ENCODE peak calls at places on chromosomes 7 and 10, in eight cellular contexts. One of them, this sample, is unnamed.

GRCh38 chr7:12757443-12757842 is 70.0 kb downstream of the ARL4A start:
- DNase-seq in IMR-90: peak; percentile 91
- DNase-seq in tibial artery: no peak
- DNase-seq in astrocyte of the spinal cord: peak; percentile 86
- DNase-seq in psoas muscle: no peak
- DNase-seq in mammary epithelial cell: peak; percentile 32
- DNase-seq in body of pancreas: no peak
- DNase-seq in uterus: no peak
- DNase-seq in this sample: peak; percentile 95

GRCh38 chr10:83083866-83084265 is 1055.4 kb upstream of the GHITM start:
- DNase-seq in mammary epithelial cell: no peak
- DNase-seq in tibial artery: no peak
- DNase-seq in psoas muscle: no peak
- DNase-seq in IMR-90: no peak
- DNase-seq in body of pancreas: no peak
- DNase-seq in uterus: no peak
- DNase-seq in astrocyte of the spinal cord: no peak
- DNase-seq in this sample: no peak

GRCh38 chr7:116316838-116317612 is 106.7 kb downstream of the TES start:
- DNase-seq in IMR-90: peak; percentile 99
- DNase-seq in body of pancreas: peak; percentile 83
- DNase-seq in psoas muscle: no peak
- DNase-seq in astrocyte of the spinal cord: peak; percentile 98
- DNase-seq in tibial artery: peak; percentile 84
- DNase-seq in mammary epithelial cell: peak; percentile 100
- DNase-seq in uterus: peak; percentile 43
- DNase-seq in this sample: peak; percentile 99

GRCh38 chr7:133076142-133076541 is 5.7 kb downstream of the CHCHD3 start:
- DNase-seq in astrocyte of the spinal cord: no peak
- DNase-seq in uterus: no peak
- DNase-seq in IMR-90: no peak
- DNase-seq in body of pancreas: no peak
- DNase-seq in tibial artery: no peak
- DNase-seq in mammary epithelial cell: no peak
- DNase-seq in psoas muscle: no peak
- DNase-seq in this sample: no peak

GRCh38 chr10:11701451-11702095 is 40.6 kb upstream of the ECHDC3 start:
- DNase-seq in psoas muscle: no peak
- DNase-seq in astrocyte of the spinal cord: no peak
- DNase-seq in body of pancreas: no peak
- DNase-seq in IMR-90: no peak
- DNase-seq in uterus: no peak
- DNase-seq in tibial artery: no peak
- DNase-seq in mammary epithelial cell: no peak
- DNase-seq in this sample: no peak

GRCh38 chr10:5948999-5949759 is 28.2 kb downstream of the IL15RA start:
- DNase-seq in tibial artery: no peak
- DNase-seq in uterus: peak; percentile 75
- DNase-seq in IMR-90: peak; percentile 71
- DNase-seq in body of pancreas: peak; percentile 58
- DNase-seq in mammary epithelial cell: peak; percentile 55
- DNase-seq in astrocyte of the spinal cord: peak; percentile 64
- DNase-seq in psoas muscle: peak; percentile 69
- DNase-seq in this sample: peak; percentile 73

GRCh38 chr10:92886334-92886961 is 38.1 kb downstream of the EXOC6 start:
- DNase-seq in tibial artery: no peak
- DNase-seq in IMR-90: peak; percentile 58
- DNase-seq in body of pancreas: no peak
- DNase-seq in psoas muscle: no peak
- DNase-seq in uterus: no peak
- DNase-seq in mammary epithelial cell: peak; percentile 37
- DNase-seq in astrocyte of the spinal cord: peak; percentile 7
- DNase-seq in this sample: no peak

GRCh38 chr10:36126076-36126475 is 484.0 kb upstream of the FZD8 start:
- DNase-seq in psoas muscle: no peak
- DNase-seq in IMR-90: no peak
- DNase-seq in uterus: no peak
- DNase-seq in body of pancreas: no peak
- DNase-seq in tibial artery: no peak
- DNase-seq in astrocyte of the spinal cord: no peak
- DNase-seq in mammary epithelial cell: peak; percentile 55
- DNase-seq in this sample: no peak

GRCh38 chr7:73437699-73438416 is 4.3 kb downstream of the FZD9 start:
- DNase-seq in body of pancreas: no peak
- DNase-seq in mammary epithelial cell: no peak
- DNase-seq in IMR-90: no peak
- DNase-seq in uterus: no peak
- DNase-seq in psoas muscle: no peak
- DNase-seq in tibial artery: no peak
- DNase-seq in astrocyte of the spinal cord: no peak
- DNase-seq in this sample: no peak

GRCh38 chr7:150949564-150949963 is 28.6 kb downstream of the KCNH2 start:
- DNase-seq in uterus: no peak
- DNase-seq in tibial artery: peak; percentile 40
- DNase-seq in IMR-90: no peak
- DNase-seq in mammary epithelial cell: no peak
- DNase-seq in astrocyte of the spinal cord: peak; percentile 40
- DNase-seq in body of pancreas: no peak
- DNase-seq in psoas muscle: peak; percentile 10
- DNase-seq in this sample: no peak

GRCh38 chr10:24873281-24873683 is 79.1 kb downstream of the PRTFDC1 start:
- DNase-seq in IMR-90: peak; percentile 95
- DNase-seq in psoas muscle: no peak
- DNase-seq in mammary epithelial cell: peak; percentile 84
- DNase-seq in body of pancreas: no peak
- DNase-seq in astrocyte of the spinal cord: peak; percentile 92
- DNase-seq in tibial artery: no peak
- DNase-seq in uterus: no peak
- DNase-seq in this sample: peak; percentile 99

GRCh38 chr7:28984631-28985030 is 26.5 kb upstream of the TRIL start:
- DNase-seq in uterus: peak; percentile 57
- DNase-seq in mammary epithelial cell: peak; percentile 56
- DNase-seq in body of pancreas: no peak
- DNase-seq in psoas muscle: peak; percentile 61
- DNase-seq in IMR-90: peak; percentile 85
- DNase-seq in astrocyte of the spinal cord: peak; percentile 91
- DNase-seq in tibial artery: no peak
- DNase-seq in this sample: peak; percentile 93

GRCh38 chr10:103192089-103192450 is 1.0 kb downstream of the NT5C2 start:
- DNase-seq in astrocyte of the spinal cord: no peak
- DNase-seq in body of pancreas: no peak
- DNase-seq in psoas muscle: no peak
- DNase-seq in tibial artery: peak; percentile 66
- DNase-seq in IMR-90: no peak
- DNase-seq in mammary epithelial cell: peak; percentile 23
- DNase-seq in uterus: no peak
- DNase-seq in this sample: no peak
- H3K4me3 ChIP-seq in astrocyte of the spinal cord: peak overlapping the region; percentile 65
- H3K4me3 ChIP-seq in body of pancreas: peak overlapping the region; percentile 95
- H3K4me3 ChIP-seq in psoas muscle: peak overlapping the region; percentile 89
- H3K4me3 ChIP-seq in tibial artery: peak overlapping the region; percentile 84
- H3K4me3 ChIP-seq in IMR-90: peak overlapping the region; percentile 92
- H3K4me3 ChIP-seq in mammary epithelial cell: peak overlapping the region; percentile 84
- H3K4me3 ChIP-seq in uterus: peak overlapping the region; percentile 95
- H3K4me3 ChIP-seq in this sample: peak overlapping the region; percentile 84

DNA sequence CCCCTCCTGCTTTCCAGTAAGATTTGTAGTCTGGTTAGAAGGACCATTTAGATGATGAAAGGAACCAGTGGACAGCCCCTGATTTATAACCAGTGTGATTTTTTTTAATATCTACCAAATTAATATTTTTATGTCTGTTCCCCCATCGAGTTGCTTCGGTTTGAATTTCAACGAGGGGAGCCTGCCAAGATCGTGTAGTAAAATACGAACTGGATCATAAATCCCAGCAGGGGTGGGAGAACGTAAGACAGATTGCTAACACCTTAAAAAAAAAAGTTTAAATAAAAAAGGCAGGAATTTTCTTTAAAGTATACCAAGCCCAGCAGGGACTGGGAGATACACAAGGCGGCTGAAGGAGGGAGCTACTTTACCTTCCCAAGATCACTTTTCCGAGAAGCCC is 270.7 kb upstream of the NFE2L3 start:
- DNase-seq in uterus: no peak
- DNase-seq in mammary epithelial cell: no peak
- DNase-seq in astrocyte of the spinal cord: no peak
- DNase-seq in body of pancreas: no peak
- DNase-seq in tibial artery: no peak
- DNase-seq in psoas muscle: no peak
- DNase-seq in IMR-90: no peak
- DNase-seq in this sample: no peak
- TF ChIP-seq CTCF in uterus: no peak
- TF ChIP-seq CTCF in mammary epithelial cell: no peak
- TF ChIP-seq CTCF in astrocyte of the spinal cord: no peak
- TF ChIP-seq CTCF in body of pancreas: no peak
- TF ChIP-seq CTCF in tibial artery: no peak
- TF ChIP-seq CTCF in psoas muscle: no peak
- TF ChIP-seq CTCF in IMR-90: no peak
- TF ChIP-seq CTCF in this sample: no peak

GRCh38 chr10:8035641-8036520 is 18.6 kb upstream of the GATA3 start:
- DNase-seq in mammary epithelial cell: no peak
- DNase-seq in tibial artery: no peak
- DNase-seq in astrocyte of the spinal cord: no peak
- DNase-seq in body of pancreas: no peak
- DNase-seq in psoas muscle: no peak
- DNase-seq in IMR-90: no peak
- DNase-seq in uterus: no peak
- DNase-seq in this sample: no peak

GRCh38 chr10:8037199-8037801 is 17.2 kb upstream of the GATA3 start:
- DNase-seq in body of pancreas: no peak
- DNase-seq in tibial artery: no peak
- DNase-seq in psoas muscle: no peak
- DNase-seq in uterus: no peak
- DNase-seq in astrocyte of the spinal cord: no peak
- DNase-seq in IMR-90: no peak
- DNase-seq in mammary epithelial cell: no peak
- DNase-seq in this sample: no peak

GRCh38 chr10:8036521-8037198 is 17.8 kb upstream of the GATA3 start:
- DNase-seq in IMR-90: no peak
- DNase-seq in uterus: no peak
- DNase-seq in tibial artery: no peak
- DNase-seq in astrocyte of the spinal cord: no peak
- DNase-seq in psoas muscle: no peak
- DNase-seq in mammary epithelial cell: no peak
- DNase-seq in body of pancreas: no peak
- DNase-seq in this sample: no peak

GRCh38 chr10:8033812-8034665 is 20.4 kb upstream of the GATA3 start:
- DNase-seq in body of pancreas: no peak
- DNase-seq in IMR-90: no peak
- DNase-seq in uterus: no peak
- DNase-seq in psoas muscle: peak; percentile 52
- DNase-seq in astrocyte of the spinal cord: no peak
- DNase-seq in mammary epithelial cell: no peak
- DNase-seq in tibial artery: peak; percentile 51
- DNase-seq in this sample: no peak

DNA sequence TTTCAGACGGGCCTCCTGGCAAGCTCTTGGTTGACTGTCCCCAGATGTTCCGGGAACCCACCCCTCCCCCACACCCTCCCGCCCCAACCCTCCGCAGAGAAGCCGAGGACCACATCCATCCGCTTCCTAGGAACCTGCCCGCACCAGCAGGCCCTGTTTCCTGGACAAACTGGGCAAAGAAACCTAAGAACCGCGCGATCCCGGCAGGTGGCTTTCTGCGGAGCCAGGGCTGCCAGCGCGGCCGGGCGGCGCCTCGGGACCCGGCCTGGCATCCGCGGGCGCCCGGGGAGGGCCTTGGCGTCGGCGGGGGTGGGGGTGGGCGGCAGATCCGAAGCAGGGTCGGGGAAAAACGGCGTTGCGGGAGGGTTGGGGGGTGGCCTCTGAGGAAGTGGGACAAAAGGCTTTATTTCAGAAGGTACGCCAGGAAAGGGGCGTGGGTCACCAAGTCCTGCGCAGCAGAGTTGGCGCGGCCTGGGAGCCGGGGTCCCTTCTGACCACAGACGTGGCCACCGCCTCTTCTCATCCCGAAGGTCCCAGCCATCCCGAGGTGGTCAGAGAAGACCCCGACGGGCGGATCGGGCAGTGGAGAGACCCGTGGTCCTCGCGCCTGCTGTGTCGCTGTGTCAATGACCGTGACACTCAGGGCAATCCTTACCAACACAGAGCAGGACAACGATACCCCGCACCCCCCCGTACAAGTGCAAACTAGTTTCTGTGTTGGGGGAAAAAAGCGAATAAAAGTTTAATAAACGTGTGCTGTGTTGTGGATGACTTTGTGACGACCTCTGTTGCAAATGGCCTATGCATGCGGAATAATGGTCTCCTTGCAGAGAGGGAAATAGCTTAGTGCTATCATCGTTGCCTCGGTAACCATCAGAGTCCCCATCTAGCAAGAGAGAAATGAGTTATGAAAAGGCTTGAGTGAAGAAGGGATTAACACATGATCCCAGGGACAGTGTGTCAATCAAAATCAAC is 19.5 kb upstream of the GATA3 start:
- DNase-seq in body of pancreas: no peak
- DNase-seq in uterus: no peak
- DNase-seq in astrocyte of the spinal cord: no peak
- DNase-seq in tibial artery: no peak
- DNase-seq in IMR-90: no peak
- DNase-seq in psoas muscle: peak; percentile 45
- DNase-seq in mammary epithelial cell: no peak
- DNase-seq in this sample: no peak
- H3K4me3 ChIP-seq in body of pancreas: no peak overlapping the region
- H3K4me3 ChIP-seq in uterus: no peak overlapping the region
- H3K4me3 ChIP-seq in astrocyte of the spinal cord: no peak overlapping the region
- H3K4me3 ChIP-seq in tibial artery: peak overlapping the region; percentile 15
- H3K4me3 ChIP-seq in IMR-90: no peak overlapping the region
- H3K4me3 ChIP-seq in psoas muscle: peak overlapping the region; percentile 43
- H3K4me3 ChIP-seq in mammary epithelial cell: peak overlapping the region; percentile 11
- H3K4me3 ChIP-seq in this sample: no peak overlapping the region

GRCh38 chr7:113154128-113154527 is 35.8 kb upstream of the SMIM30 start:
- DNase-seq in astrocyte of the spinal cord: no peak
- DNase-seq in tibial artery: no peak
- DNase-seq in IMR-90: no peak
- DNase-seq in body of pancreas: no peak
- DNase-seq in psoas muscle: no peak
- DNase-seq in uterus: no peak
- DNase-seq in mammary epithelial cell: no peak
- DNase-seq in this sample: no peak

GRCh38 chr7:113161050-113161449 is 42.7 kb upstream of the SMIM30 start:
- DNase-seq in astrocyte of the spinal cord: no peak
- DNase-seq in IMR-90: no peak
- DNase-seq in uterus: no peak
- DNase-seq in psoas muscle: no peak
- DNase-seq in tibial artery: no peak
- DNase-seq in mammary epithelial cell: no peak
- DNase-seq in body of pancreas: no peak
- DNase-seq in this sample: no peak

DNA sequence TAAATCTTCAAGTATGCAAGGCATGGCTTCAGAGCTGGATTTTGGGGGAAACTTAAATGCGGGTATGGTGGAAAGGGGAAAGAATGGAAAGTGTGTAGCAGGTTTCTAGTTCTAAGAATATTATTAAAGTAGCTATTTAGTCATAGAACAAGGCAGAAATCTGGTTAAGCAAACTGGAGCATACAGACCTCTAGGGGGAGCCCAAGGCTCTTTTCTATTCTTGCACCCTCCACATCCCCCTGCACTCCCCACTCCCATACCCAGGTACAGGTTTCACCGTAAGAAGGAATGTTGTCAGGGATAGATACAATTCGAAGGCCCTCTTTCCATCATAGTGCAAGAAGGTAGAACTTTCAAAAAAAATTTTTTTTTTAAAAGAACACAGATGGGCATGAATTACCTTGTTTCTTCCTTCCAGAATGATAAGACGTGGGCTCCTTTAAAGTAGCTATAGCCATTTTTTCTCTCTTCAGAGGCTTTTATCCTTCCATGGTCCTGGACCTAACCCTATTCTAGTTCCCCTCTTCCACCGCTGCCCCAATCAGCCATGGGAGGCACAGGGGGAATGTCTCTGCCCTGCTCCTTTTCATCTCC is 41.5 kb upstream of the SMIM30 start:
- DNase-seq in body of pancreas: peak; percentile 19
- DNase-seq in tibial artery: no peak
- DNase-seq in mammary epithelial cell: peak; percentile 21
- DNase-seq in IMR-90: peak; percentile 45
- DNase-seq in astrocyte of the spinal cord: peak; percentile 36
- DNase-seq in psoas muscle: no peak
- DNase-seq in uterus: no peak
- DNase-seq in this sample: peak; percentile 36
- TF ChIP-seq CTCF in body of pancreas: no peak
- TF ChIP-seq CTCF in tibial artery: peak; percentile 18
- TF ChIP-seq CTCF in mammary epithelial cell: peak; percentile 59
- TF ChIP-seq CTCF in IMR-90: peak; percentile 74
- TF ChIP-seq CTCF in astrocyte of the spinal cord: peak; percentile 79
- TF ChIP-seq CTCF in psoas muscle: peak; percentile 50
- TF ChIP-seq CTCF in uterus: no peak
- TF ChIP-seq CTCF in this sample: peak; percentile 86

This sample was measured in AG10803.